ENCODE peak calls at places on chromosomes 12 and 14, in ten cellular contexts. One of them, this sample, is unnamed.

GRCh38 chr12:32780111-32780510 is 24.4 kb upstream of the YARS2 start:
- DNase-seq in naive thymus-derived CD4-positive, alpha-beta T cell: no peak
- DNase-seq in ovary: no peak
- DNase-seq in PC-9: no peak
- DNase-seq in AG09309: no peak
- DNase-seq in foreskin fibroblast: no peak
- DNase-seq in cardiac fibroblast: peak
- DNase-seq in testis: no peak
- DNase-seq in adipocyte: no peak
- DNase-seq in AG04450: no peak
- DNase-seq in this sample: no peak

GRCh38 chr14:31992051-31992450 is 85.1 kb upstream of the ARHGAP5 start:
- DNase-seq in foreskin fibroblast: peak
- DNase-seq in adipocyte: no peak
- DNase-seq in testis: no peak
- DNase-seq in AG04450: no peak
- DNase-seq in PC-9: no peak
- DNase-seq in AG09309: peak
- DNase-seq in naive thymus-derived CD4-positive, alpha-beta T cell: no peak
- DNase-seq in ovary: no peak
- DNase-seq in cardiac fibroblast: peak
- DNase-seq in this sample: no peak

GRCh38 chr12:107775093-107775721 is 703 bp downstream of the ASCL4 start:
- DNase-seq in AG09309: no peak
- DNase-seq in AG04450: no peak
- DNase-seq in PC-9: no peak
- DNase-seq in naive thymus-derived CD4-positive, alpha-beta T cell: no peak
- DNase-seq in testis: peak
- DNase-seq in foreskin fibroblast: no peak
- DNase-seq in ovary: no peak
- DNase-seq in cardiac fibroblast: no peak
- DNase-seq in adipocyte: no peak
- DNase-seq in this sample: no peak

GRCh38 chr14:85934123-85934885 is 404.4 kb downstream of the FLRT2 start:
- DNase-seq in naive thymus-derived CD4-positive, alpha-beta T cell: peak
- DNase-seq in adipocyte: peak
- DNase-seq in AG09309: no peak
- DNase-seq in foreskin fibroblast: no peak
- DNase-seq in AG04450: no peak
- DNase-seq in ovary: no peak
- DNase-seq in PC-9: no peak
- DNase-seq in testis: no peak
- DNase-seq in cardiac fibroblast: peak
- DNase-seq in this sample: peak

GRCh38 chr14:90405755-90406154 is 8.9 kb downstream of the CALM1 start:
- DNase-seq in adipocyte: no peak
- DNase-seq in naive thymus-derived CD4-positive, alpha-beta T cell: no peak
- DNase-seq in testis: no peak
- DNase-seq in foreskin fibroblast: no peak
- DNase-seq in AG04450: no peak
- DNase-seq in ovary: no peak
- DNase-seq in PC-9: no peak
- DNase-seq in cardiac fibroblast: no peak
- DNase-seq in AG09309: no peak
- DNase-seq in this sample: no peak

GRCh38 chr14:61864329-61864898 is 102.2 kb downstream of the SNAPC1 start:
- DNase-seq in ovary: no peak
- DNase-seq in testis: peak
- DNase-seq in AG04450: no peak
- DNase-seq in adipocyte: no peak
- DNase-seq in naive thymus-derived CD4-positive, alpha-beta T cell: no peak
- DNase-seq in cardiac fibroblast: no peak
- DNase-seq in foreskin fibroblast: no peak
- DNase-seq in AG09309: no peak
- DNase-seq in PC-9: no peak
- DNase-seq in this sample: no peak

GRCh38 chr12:49733219-49734017 is 7.9 kb upstream of the TMBIM6 start:
- DNase-seq in foreskin fibroblast: no peak
- DNase-seq in cardiac fibroblast: no peak
- DNase-seq in naive thymus-derived CD4-positive, alpha-beta T cell: no peak
- DNase-seq in adipocyte: no peak
- DNase-seq in AG09309: no peak
- DNase-seq in testis: no peak
- DNase-seq in AG04450: no peak
- DNase-seq in PC-9: no peak
- DNase-seq in ovary: no peak
- DNase-seq in this sample: no peak

GRCh38 chr14:67050892-67051291 is 138.3 kb upstream of the GARIN2 start:
- DNase-seq in testis: no peak
- DNase-seq in adipocyte: no peak
- DNase-seq in PC-9: no peak
- DNase-seq in AG04450: no peak
- DNase-seq in cardiac fibroblast: no peak
- DNase-seq in foreskin fibroblast: no peak
- DNase-seq in naive thymus-derived CD4-positive, alpha-beta T cell: no peak
- DNase-seq in AG09309: no peak
- DNase-seq in ovary: no peak
- DNase-seq in this sample: no peak

GRCh38 chr12:4322789-4323188 is 1.8 kb downstream of the TIGAR start:
- DNase-seq in foreskin fibroblast: no peak
- DNase-seq in AG04450: no peak
- DNase-seq in testis: no peak
- DNase-seq in cardiac fibroblast: no peak
- DNase-seq in naive thymus-derived CD4-positive, alpha-beta T cell: no peak
- DNase-seq in AG09309: no peak
- DNase-seq in adipocyte: no peak
- DNase-seq in ovary: no peak
- DNase-seq in PC-9: no peak
- DNase-seq in this sample: no peak

GRCh38 chr12:109731231-109731731 is 17.7 kb downstream of the FAM222A start:
- DNase-seq in foreskin fibroblast: no peak
- DNase-seq in AG04450: no peak
- DNase-seq in naive thymus-derived CD4-positive, alpha-beta T cell: no peak
- DNase-seq in cardiac fibroblast: no peak
- DNase-seq in testis: no peak
- DNase-seq in adipocyte: no peak
- DNase-seq in PC-9: no peak
- DNase-seq in AG09309: no peak
- DNase-seq in ovary: peak
- DNase-seq in this sample: no peak

GRCh38 chr12:40034156-40034555 is 71.7 kb downstream of the SLC2A13 start:
- DNase-seq in naive thymus-derived CD4-positive, alpha-beta T cell: no peak
- DNase-seq in foreskin fibroblast: no peak
- DNase-seq in cardiac fibroblast: no peak
- DNase-seq in adipocyte: peak
- DNase-seq in PC-9: no peak
- DNase-seq in ovary: no peak
- DNase-seq in AG04450: no peak
- DNase-seq in AG09309: no peak
- DNase-seq in testis: no peak
- DNase-seq in this sample: no peak

GRCh38 chr12:40033260-40033649 is 72.6 kb downstream of the SLC2A13 start:
- DNase-seq in cardiac fibroblast: no peak
- DNase-seq in adipocyte: no peak
- DNase-seq in ovary: no peak
- DNase-seq in PC-9: no peak
- DNase-seq in AG09309: no peak
- DNase-seq in foreskin fibroblast: no peak
- DNase-seq in AG04450: no peak
- DNase-seq in testis: no peak
- DNase-seq in naive thymus-derived CD4-positive, alpha-beta T cell: no peak
- DNase-seq in this sample: peak

GRCh38 chr12:40032433-40033259 is 73.2 kb downstream of the SLC2A13 start:
- DNase-seq in PC-9: no peak
- DNase-seq in testis: no peak
- DNase-seq in ovary: no peak
- DNase-seq in AG04450: no peak
- DNase-seq in foreskin fibroblast: no peak
- DNase-seq in adipocyte: no peak
- DNase-seq in AG09309: no peak
- DNase-seq in cardiac fibroblast: peak
- DNase-seq in naive thymus-derived CD4-positive, alpha-beta T cell: no peak
- DNase-seq in this sample: no peak

GRCh38 chr12:40034712-40035111 is 71.2 kb downstream of the SLC2A13 start:
- DNase-seq in adipocyte: peak
- DNase-seq in cardiac fibroblast: no peak
- DNase-seq in testis: no peak
- DNase-seq in AG04450: no peak
- DNase-seq in ovary: no peak
- DNase-seq in naive thymus-derived CD4-positive, alpha-beta T cell: no peak
- DNase-seq in PC-9: no peak
- DNase-seq in AG09309: no peak
- DNase-seq in foreskin fibroblast: no peak
- DNase-seq in this sample: no peak

DNA sequence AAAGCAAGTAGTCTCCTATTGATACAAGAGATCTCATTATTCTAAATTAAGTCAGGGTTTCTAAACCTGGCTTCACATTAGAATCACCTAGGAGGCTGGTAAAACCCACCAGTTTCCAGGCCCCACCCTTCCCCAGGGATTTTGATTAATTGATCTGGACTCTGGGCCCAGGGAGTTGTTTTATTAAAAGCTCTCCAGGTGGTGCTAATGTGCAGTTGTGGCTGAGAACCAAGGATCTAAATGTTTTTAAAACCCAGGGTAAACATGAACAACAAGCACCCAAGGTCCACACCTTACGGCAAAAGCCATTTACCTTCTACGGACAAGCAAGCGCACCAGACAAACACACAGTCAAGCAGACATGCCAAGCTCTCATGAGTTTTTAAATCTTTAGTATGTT is 73.9 kb downstream of the SLC2A13 start:
- DNase-seq in ovary: no peak
- DNase-seq in naive thymus-derived CD4-positive, alpha-beta T cell: no peak
- DNase-seq in cardiac fibroblast: no peak
- DNase-seq in AG09309: no peak
- DNase-seq in adipocyte: no peak
- DNase-seq in testis: no peak
- DNase-seq in AG04450: no peak
- DNase-seq in PC-9: no peak
- DNase-seq in foreskin fibroblast: no peak
- DNase-seq in this sample: no peak
- H3K4me3 ChIP-seq in ovary: no peak
- H3K4me3 ChIP-seq in naive thymus-derived CD4-positive, alpha-beta T cell: no peak
- H3K4me3 ChIP-seq in cardiac fibroblast: no peak
- H3K4me3 ChIP-seq in AG09309: no peak
- H3K4me3 ChIP-seq in adipocyte: no peak
- H3K4me3 ChIP-seq in testis: no peak
- H3K4me3 ChIP-seq in AG04450: no peak
- H3K4me3 ChIP-seq in PC-9: no peak
- H3K4me3 ChIP-seq in foreskin fibroblast: no peak
- H3K4me3 ChIP-seq in this sample: no peak

GRCh38 chr14:69573205-69573840 is 1.3 kb downstream of the CCDC177 start:
- DNase-seq in adipocyte: no peak
- DNase-seq in naive thymus-derived CD4-positive, alpha-beta T cell: no peak
- DNase-seq in AG09309: no peak
- DNase-seq in cardiac fibroblast: no peak
- DNase-seq in PC-9: peak
- DNase-seq in AG04450: no peak
- DNase-seq in ovary: no peak
- DNase-seq in testis: no peak
- DNase-seq in foreskin fibroblast: peak
- DNase-seq in this sample: no peak
- H3K4me3 ChIP-seq in adipocyte: no peak
- H3K4me3 ChIP-seq in naive thymus-derived CD4-positive, alpha-beta T cell: peak
- H3K4me3 ChIP-seq in AG09309: no peak
- H3K4me3 ChIP-seq in cardiac fibroblast: no peak
- H3K4me3 ChIP-seq in PC-9: no peak
- H3K4me3 ChIP-seq in AG04450: no peak
- H3K4me3 ChIP-seq in ovary: no peak
- H3K4me3 ChIP-seq in testis: peak
- H3K4me3 ChIP-seq in foreskin fibroblast: no peak
- H3K4me3 ChIP-seq in this sample: no peak

GRCh38 chr12:2890001-2890387 is 697 bp upstream of the TULP3 start:
- DNase-seq in AG04450: no peak
- DNase-seq in testis: no peak
- DNase-seq in PC-9: no peak
- DNase-seq in AG09309: no peak
- DNase-seq in foreskin fibroblast: no peak
- DNase-seq in naive thymus-derived CD4-positive, alpha-beta T cell: no peak
- DNase-seq in cardiac fibroblast: no peak
- DNase-seq in ovary: no peak
- DNase-seq in adipocyte: no peak
- DNase-seq in this sample: no peak

GRCh38 chr12:2891240-2892053 is 756 bp downstream of the TULP3 start:
- DNase-seq in ovary: peak
- DNase-seq in adipocyte: peak
- DNase-seq in AG09309: no peak
- DNase-seq in foreskin fibroblast: peak
- DNase-seq in AG04450: no peak
- DNase-seq in naive thymus-derived CD4-positive, alpha-beta T cell: peak
- DNase-seq in testis: peak
- DNase-seq in cardiac fibroblast: peak
- DNase-seq in PC-9: peak
- DNase-seq in this sample: no peak

GRCh38 chr12:2893007-2893406 is 2.3 kb downstream of the TULP3 start:
- DNase-seq in foreskin fibroblast: peak
- DNase-seq in PC-9: no peak
- DNase-seq in testis: no peak
- DNase-seq in ovary: peak
- DNase-seq in AG09309: peak
- DNase-seq in AG04450: peak
- DNase-seq in naive thymus-derived CD4-positive, alpha-beta T cell: no peak
- DNase-seq in cardiac fibroblast: peak
- DNase-seq in adipocyte: peak
- DNase-seq in this sample: no peak

GRCh38 chr12:2890388-2891239 is at the start of gene TULP3:
- DNase-seq in adipocyte: peak
- DNase-seq in naive thymus-derived CD4-positive, alpha-beta T cell: peak
- DNase-seq in AG04450: peak
- DNase-seq in cardiac fibroblast: peak
- DNase-seq in AG09309: peak
- DNase-seq in ovary: peak
- DNase-seq in testis: peak
- DNase-seq in PC-9: peak
- DNase-seq in foreskin fibroblast: peak
- DNase-seq in this sample: peak

GRCh38 chr12:2892246-2892645 is 1.6 kb downstream of the TULP3 start:
- DNase-seq in ovary: no peak
- DNase-seq in AG09309: no peak
- DNase-seq in AG04450: no peak
- DNase-seq in naive thymus-derived CD4-positive, alpha-beta T cell: no peak
- DNase-seq in adipocyte: peak
- DNase-seq in foreskin fibroblast: peak
- DNase-seq in cardiac fibroblast: no peak
- DNase-seq in PC-9: no peak
- DNase-seq in testis: no peak
- DNase-seq in this sample: no peak
- H3K4me3 ChIP-seq in ovary: peak
- H3K4me3 ChIP-seq in AG09309: peak
- H3K4me3 ChIP-seq in AG04450: peak
- H3K4me3 ChIP-seq in naive thymus-derived CD4-positive, alpha-beta T cell: no peak
- H3K4me3 ChIP-seq in adipocyte: peak
- H3K4me3 ChIP-seq in foreskin fibroblast: peak
- H3K4me3 ChIP-seq in cardiac fibroblast: peak
- H3K4me3 ChIP-seq in PC-9: peak
- H3K4me3 ChIP-seq in testis: no peak
- H3K4me3 ChIP-seq in this sample: no peak

DNA sequence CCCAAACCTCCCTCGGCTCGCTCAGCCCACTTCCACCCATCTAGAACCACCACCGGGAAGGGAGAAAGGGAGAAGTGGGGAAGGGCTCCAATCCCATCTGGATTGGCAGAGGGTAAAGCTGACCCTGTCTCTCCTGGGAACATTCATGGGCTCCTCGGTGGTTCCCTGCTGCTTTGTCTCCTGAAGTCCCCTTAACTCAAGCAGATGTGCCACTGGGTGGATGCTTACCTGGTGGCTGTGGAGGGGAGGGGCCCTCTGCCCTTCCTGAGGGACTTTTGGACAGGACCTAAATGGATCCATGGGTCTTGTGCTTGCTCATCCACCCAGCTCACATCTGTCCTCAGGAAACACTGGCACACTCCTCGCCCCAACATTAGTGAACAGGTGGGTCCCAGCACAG is 2.2 kb upstream of the CDC42BPB start:
- DNase-seq in ovary: no peak
- DNase-seq in adipocyte: no peak
- DNase-seq in foreskin fibroblast: no peak
- DNase-seq in testis: no peak
- DNase-seq in AG09309: no peak
- DNase-seq in AG04450: no peak
- DNase-seq in cardiac fibroblast: no peak
- DNase-seq in naive thymus-derived CD4-positive, alpha-beta T cell: no peak
- DNase-seq in PC-9: no peak
- DNase-seq in this sample: no peak
- H3K4me3 ChIP-seq in ovary: no peak
- H3K4me3 ChIP-seq in adipocyte: peak
- H3K4me3 ChIP-seq in foreskin fibroblast: no peak
- H3K4me3 ChIP-seq in testis: no peak
- H3K4me3 ChIP-seq in AG09309: no peak
- H3K4me3 ChIP-seq in AG04450: no peak
- H3K4me3 ChIP-seq in cardiac fibroblast: no peak
- H3K4me3 ChIP-seq in naive thymus-derived CD4-positive, alpha-beta T cell: no peak
- H3K4me3 ChIP-seq in PC-9: peak
- H3K4me3 ChIP-seq in this sample: no peak

This sample was measured in CD4-positive, alpha-beta memory T cell.